ENCODE peak calls at places on chromosomes 11 and 22, in seven cellular contexts. J, M, W, A, R, N and Y are unnamed samples.

GRCh38 chr11:96960926-96961325 is 571.1 kb downstream of the JRKL start:
- DNase-seq in J (no peak), M (no peak), W (no peak), A (no peak), R (no peak), N (no peak), Y (no peak)

GRCh38 chr11:61111786-61112517 is 9.7 kb downstream of the CD5 start:
- DNase-seq in J (no peak), M (no peak), W (no peak), A (peak; percentile 70), R (peak; percentile 33), N (peak; percentile 23), Y (no peak)

GRCh38 chr11:67252831-67253239 is 13.4 kb upstream of the GRK2 start:
- DNase-seq in J (peak; percentile 36), M (peak; percentile 37), W (no peak), A (no peak), R (no peak), N (no peak), Y (no peak)

GRCh38 chr11:87722756-87723599 is 452.3 kb downstream of the RAB38 start:
- DNase-seq in J (peak; percentile 2), M (no peak), W (peak; percentile 43), A (no peak), R (no peak), N (no peak), Y (peak; percentile 2)

GRCh38 chr11:59770324-59770723 is 15.1 kb downstream of the STX3 start:
- DNase-seq in J (no peak), M (no peak), W (no peak), A (no peak), R (no peak), N (no peak), Y (no peak)

GRCh38 chr11:85313741-85314140 is 313.4 kb downstream of the DLG2 start:
- DNase-seq in J (no peak), M (no peak), W (no peak), A (no peak), R (no peak), N (no peak), Y (no peak)

GRCh38 chr11:34074391-34074790 is 22.9 kb downstream of the CAPRIN1 start:
- DNase-seq in J (no peak), M (no peak), W (no peak), A (no peak), R (no peak), N (no peak), Y (no peak)

GRCh38 chr22:32996702-32997101 is 61.5 kb downstream of the SYN3 start:
- DNase-seq in J (no peak), M (no peak), W (no peak), A (no peak), R (no peak), N (no peak), Y (no peak)

GRCh38 chr11:121890377-121890776 is 225.6 kb downstream of the BLID start:
- DNase-seq in J (peak; percentile 80), M (no peak), W (peak; percentile 27), A (no peak), R (no peak), N (no peak), Y (no peak)

GRCh38 chr11:31817054-31817620 is 6.0 kb upstream of the PAX6 start:
- DNase-seq in J (no peak), M (no peak), W (no peak), A (no peak), R (no peak), N (no peak), Y (no peak)

GRCh38 chr11:3970101-3970500 is 114.6 kb downstream of the STIM1 start:
- DNase-seq in J (no peak), M (no peak), W (no peak), A (no peak), R (no peak), N (no peak), Y (no peak)

GRCh38 chr22:45302047-45302446 is 7.7 kb upstream of the FAM118A start:
- DNase-seq in J (peak; percentile 88), M (no peak), W (no peak), A (no peak), R (no peak), N (no peak), Y (no peak)

GRCh38 chr22:25666308-25666707 is 75.7 kb upstream of the MYO18B start:
- DNase-seq in J (no peak), M (peak; percentile 34), W (no peak), A (no peak), R (no peak), N (no peak), Y (no peak)

GRCh38 chr11:122440783-122441701 is 214.5 kb upstream of the UBASH3B start:
- DNase-seq in J (no peak), M (no peak), W (no peak), A (no peak), R (no peak), N (no peak), Y (no peak)

GRCh38 chr11:69368119-69368880 is 74.3 kb downstream of the MYEOV start:
- DNase-seq in J (no peak), M (no peak), W (no peak), A (no peak), R (no peak), N (no peak), Y (no peak)

GRCh38 chr11:78208257-78209165 is 19.8 kb downstream of the USP35 start:
- DNase-seq in J (peak; percentile 41), M (no peak), W (no peak), A (no peak), R (no peak), N (no peak), Y (no peak)

GRCh38 chr11:61092908-61093763 is 9.2 kb upstream of the CD5 start:
- DNase-seq in J (no peak), M (no peak), W (no peak), A (no peak), R (no peak), N (no peak), Y (no peak)

GRCh38 chr11:95697614-95698408 is 91.8 kb downstream of the FAM76B start:
- DNase-seq in J (no peak), M (no peak), W (no peak), A (no peak), R (no peak), N (no peak), Y (no peak)

GRCh38 chr11:59641156-59641555 is 25.6 kb upstream of the OSBP start:
- DNase-seq in J (peak; percentile 4), M (no peak), W (no peak), A (no peak), R (no peak), N (no peak), Y (no peak)

GRCh38 chr11:98601181-98601773 is 419.5 kb upstream of the CNTN5 start:
- DNase-seq in J (no peak), M (no peak), W (no peak), A (no peak), R (no peak), N (no peak), Y (no peak)

GRCh38 chr11:107337917-107338316 is 119.7 kb downstream of the CWF19L2 start:
- DNase-seq in J (no peak), M (no peak), W (no peak), A (no peak), R (no peak), N (no peak), Y (no peak)